ENCODE peak calls at places on chromosomes 5 and 9, in seven cellular contexts. C is OCI-LY7, L is AG10803, E is left lung, W is NB4, X is upper lobe of right lung, V is AG09309. Y is an unnamed sample.

GRCh38 chr9:115008536-115008935 is 78.1 kb upstream of the TNFSF8 start:
- DNase-seq in C (no peak), L (peak; percentile 87), E (peak; percentile 57), W (peak; percentile 54), X (no peak), V (peak; percentile 79), Y (no peak)

GRCh38 chr5:125042243-125042887 is 295.9 kb upstream of the ZNF608 start:
- DNase-seq in C (no peak), L (peak; percentile 80), E (no peak), W (no peak), X (no peak), V (peak; percentile 35), Y (no peak)

GRCh38 chr5:132437604-132438275 is 52.8 kb downstream of the IRF1 start:
- DNase-seq in C (peak; percentile 82), L (peak; percentile 93), E (peak; percentile 89), W (peak; percentile 93), X (peak; percentile 88), V (peak; percentile 80), Y (peak; percentile 70)

GRCh38 chr9:21660976-21661375 is 141.5 kb upstream of the MTAP start:
- DNase-seq in C (no peak), L (peak; percentile 61), E (no peak), W (no peak), X (no peak), V (no peak), Y (no peak)

GRCh38 chr9:10855847-10856246 is 243.0 kb upstream of the PTPRD start:
- DNase-seq in C (no peak), L (no peak), E (no peak), W (peak; percentile 31), X (no peak), V (no peak), Y (no peak)

GRCh38 chr5:116446356-116447005 is 128.1 kb downstream of the SEMA6A start:
- DNase-seq in C (no peak), L (no peak), E (no peak), W (no peak), X (no peak), V (no peak), Y (no peak)

GRCh38 chr9:111993319-111993718 is 96.7 kb downstream of the UGCG start:
- DNase-seq in C (no peak), L (no peak), E (no peak), W (no peak), X (no peak), V (no peak), Y (no peak)

GRCh38 chr5:73490088-73490487 is 8.2 kb upstream of the BTF3 start:
- DNase-seq in C (no peak), L (no peak), E (no peak), W (no peak), X (no peak), V (no peak), Y (no peak)

GRCh38 chr9:4887556-4887955 is 94.8 kb downstream of the RCL1 start:
- DNase-seq in C (no peak), L (peak; percentile 80), E (peak; percentile 55), W (no peak), X (peak; percentile 70), V (no peak), Y (no peak)

GRCh38 chr5:157369507-157369906 is 90.5 kb upstream of the NIPAL4 start:
- DNase-seq in C (no peak), L (no peak), E (no peak), W (no peak), X (no peak), V (no peak), Y (no peak)

GRCh38 chr5:157362982-157363381 is 97.0 kb upstream of the NIPAL4 start:
- DNase-seq in C (no peak), L (no peak), E (no peak), W (no peak), X (no peak), V (no peak), Y (no peak)

GRCh38 chr5:157365732-157366131 is 94.3 kb upstream of the NIPAL4 start:
- DNase-seq in C (no peak), L (no peak), E (no peak), W (no peak), X (no peak), V (no peak), Y (no peak)

GRCh38 chr5:157370967-157371366 is 89.0 kb upstream of the NIPAL4 start:
- DNase-seq in C (no peak), L (no peak), E (no peak), W (no peak), X (no peak), V (no peak), Y (no peak)

DNA sequence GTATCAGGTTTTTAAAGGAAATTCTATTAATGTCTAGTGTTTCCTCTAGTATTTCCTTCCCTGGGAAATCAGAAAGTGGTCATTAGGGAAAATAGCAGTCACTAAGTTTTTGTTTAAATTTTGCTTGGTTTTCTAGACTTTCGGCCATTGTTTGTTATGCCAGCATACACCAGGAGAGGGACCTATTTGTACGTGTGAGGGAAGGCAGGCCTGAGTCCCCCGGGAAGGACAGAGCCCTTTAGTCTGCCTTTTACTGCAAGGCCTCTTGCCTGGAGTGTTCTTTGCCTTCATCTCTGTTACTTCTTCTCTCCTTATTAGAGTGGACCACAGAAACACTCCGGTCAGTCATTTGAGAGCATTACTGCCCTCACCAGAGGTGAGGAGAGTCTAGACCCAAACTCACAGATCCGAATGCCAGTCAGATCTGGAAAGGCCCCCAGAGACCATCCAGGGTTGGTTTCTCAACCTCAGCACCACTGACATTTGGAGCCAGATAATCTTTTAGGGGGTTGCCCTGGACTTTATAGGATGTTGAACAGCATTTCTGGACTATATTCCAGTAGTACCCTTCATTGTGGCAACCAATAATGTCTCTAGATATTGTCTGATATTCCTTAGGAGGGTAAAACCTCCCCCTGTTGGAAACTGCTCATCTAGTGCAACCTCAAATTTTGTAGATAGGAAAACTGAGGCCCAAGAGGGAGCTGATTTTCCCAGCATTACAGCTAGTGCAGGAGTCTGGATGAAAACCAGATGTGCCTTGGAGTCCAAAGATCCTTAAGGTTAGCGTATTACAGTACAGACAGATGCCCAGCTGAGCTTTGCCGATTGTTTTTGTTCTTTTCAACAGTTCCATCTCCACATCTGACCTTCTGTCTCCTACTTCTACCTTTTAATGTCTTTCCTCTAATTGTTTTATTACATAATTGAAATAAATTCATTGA is 93.0 kb upstream of the NIPAL4 start:
- DNase-seq in C (peak; percentile 31), L (peak; percentile 79), E (no peak), W (peak; percentile 65), X (no peak), V (peak; percentile 58), Y (no peak)
- TF ChIP-seq CTCF in C (peak; percentile 58), L (peak; percentile 73), E (no peak), W (peak; percentile 54), X (peak; percentile 32), V (peak; percentile 80), Y (peak; percentile 30)

DNA sequence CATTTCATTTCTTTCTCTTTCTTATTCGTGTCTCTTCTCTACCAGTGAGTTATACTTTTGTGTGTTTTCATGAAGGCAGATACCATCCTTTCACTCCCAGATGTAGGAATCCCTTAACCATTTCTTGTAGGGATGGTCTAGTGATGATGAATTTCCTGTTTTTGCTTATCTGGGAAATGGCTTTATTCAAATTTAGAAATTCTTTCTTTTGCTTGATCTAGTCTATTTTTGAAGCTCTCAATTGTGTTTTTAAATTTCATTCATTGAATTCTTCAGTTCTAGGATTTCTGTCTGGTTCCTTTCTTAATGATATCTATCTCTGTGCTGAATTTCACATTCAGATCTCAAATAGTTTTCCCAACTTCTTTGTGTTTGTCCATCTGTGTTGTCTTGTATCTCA is 95.9 kb upstream of the TBC1D2 start:
- DNase-seq in C (no peak), L (no peak), E (no peak), W (no peak), X (no peak), V (no peak), Y (no peak)
- H3K4me3 ChIP-seq in C (no peak overlapping the region), L (no peak overlapping the region), E (no peak overlapping the region), W (no peak overlapping the region), X (no peak overlapping the region), V (no peak overlapping the region), Y (no peak overlapping the region)

GRCh38 chr5:2687746-2688145 is 63.7 kb downstream of the IRX2 start:
- DNase-seq in C (no peak), L (no peak), E (no peak), W (peak; percentile 29), X (no peak), V (no peak), Y (no peak)

GRCh38 chr5:2685651-2686050 is 65.8 kb downstream of the IRX2 start:
- DNase-seq in C (no peak), L (no peak), E (no peak), W (no peak), X (no peak), V (no peak), Y (no peak)

GRCh38 chr5:2686296-2686695 is 65.2 kb downstream of the IRX2 start:
- DNase-seq in C (no peak), L (no peak), E (no peak), W (no peak), X (no peak), V (no peak), Y (no peak)

GRCh38 chr5:2688586-2688985 is 62.9 kb downstream of the IRX2 start:
- DNase-seq in C (no peak), L (no peak), E (no peak), W (no peak), X (no peak), V (no peak), Y (no peak)

GRCh38 chr5:2686725-2687124 is 64.8 kb downstream of the IRX2 start:
- DNase-seq in C (no peak), L (no peak), E (no peak), W (no peak), X (no peak), V (no peak), Y (no peak)
- TF ChIP-seq CTCF in C (no peak), L (no peak), E (no peak), W (no peak), X (no peak), V (no peak), Y (no peak)

GRCh38 chr5:50712479-50712878 is 46.0 kb downstream of the PARP8 start:
- DNase-seq in C (no peak), L (no peak), E (no peak), W (no peak), X (no peak), V (no peak), Y (no peak)
- H3K4me3 ChIP-seq in C (no peak overlapping the region), L (no peak overlapping the region), E (no peak overlapping the region), W (no peak overlapping the region), X (no peak overlapping the region), V (no peak overlapping the region), Y (no peak overlapping the region)

GRCh38 chr9:34256104-34256503 is 73.0 kb downstream of the KIF24 start:
- DNase-seq in C (peak; percentile 34), L (no peak), E (no peak), W (peak; percentile 53), X (no peak), V (no peak), Y (no peak)
- TF ChIP-seq CTCF in C (peak; percentile 62), L (peak; percentile 16), E (no peak), W (peak; percentile 52), X (peak; percentile 9), V (peak; percentile 35), Y (peak; percentile 29)

GRCh38 chr5:108801301-108801700 is 53.6 kb downstream of the FER start:
- DNase-seq in C (no peak), L (no peak), E (no peak), W (no peak), X (no peak), V (no peak), Y (no peak)
- H3K4me3 ChIP-seq in C (no peak overlapping the region), L (no peak overlapping the region), E (no peak overlapping the region), W (no peak overlapping the region), X (no peak overlapping the region), V (no peak overlapping the region), Y (no peak overlapping the region)

Y was measured in GM12864.